ENCODE peak calls at places on chromosomes 12 and 14, in five cellular contexts. E, R, T, J and V are unnamed samples.

GRCh38 chr12:44874981-44875416 is 1.1 kb downstream of the NELL2 start:
- DNase-seq in R (no peak), E (no peak), J (peak), T (no peak), V (no peak)

GRCh38 chr12:26817183-26817591 is 15.8 kb downstream of the ITPR2 start:
- DNase-seq in R (no peak), E (no peak), T (no peak), J (no peak), V (no peak)

GRCh38 chr14:37721976-37722659 is 126.7 kb downstream of the TTC6 start:
- DNase-seq in T (no peak), R (no peak), E (no peak), J (no peak), V (no peak)

GRCh38 chr14:33908540-33909223 is 42.2 kb downstream of the EGLN3 start:
- DNase-seq in E (no peak), R (no peak), T (no peak), J (peak), V (no peak)

GRCh38 chr14:69475194-69475818 is 9.2 kb upstream of the PLEKHD1 start:
- DNase-seq in E (peak), R (no peak), J (peak), T (no peak), V (no peak)

GRCh38 chr14:22887990-22888378 is 5.0 kb downstream of the REM2 start:
- DNase-seq in T (no peak), R (no peak), J (no peak), E (no peak), V (no peak)

GRCh38 chr12:82608706-82609105 is 78.0 kb upstream of the TMTC2 start:
- DNase-seq in J (no peak), T (no peak), R (no peak), E (no peak), V (no peak)

GRCh38 chr12:32754101-32754500 is 1.6 kb downstream of the YARS2 start:
- DNase-seq in R (no peak), E (no peak), J (peak), T (no peak), V (no peak)

GRCh38 chr12:103808239-103808880 is 32.7 kb downstream of the NT5DC3 start:
- DNase-seq in E (no peak), J (no peak), R (no peak), T (no peak), V (no peak)

GRCh38 chr14:80940146-80940545 is 1.4 kb downstream of the CEP128 start:
- DNase-seq in T (no peak), J (no peak), E (no peak), R (no peak), V (no peak)

GRCh38 chr14:105330491-105330895 is 15.9 kb downstream of the PACS2 start:
- DNase-seq in T (no peak), R (no peak), E (no peak), J (no peak), V (no peak)

GRCh38 chr14:49497725-49498348 is 88.3 kb downstream of the RPS29 start:
- DNase-seq in T (no peak), R (no peak), J (peak), E (peak), V (no peak)

GRCh38 chr14:75514673-75515630 is 7.3 kb upstream of the BATF start:
- DNase-seq in R (no peak), E (no peak), J (peak), T (no peak), V (no peak)

GRCh38 chr12:45547822-45548221 is 181.7 kb upstream of the ARID2 start:
- DNase-seq in T (no peak), J (no peak), R (no peak), E (no peak), V (no peak)

GRCh38 chr12:109654357-109654756 is 59.3 kb upstream of the FAM222A start:
- DNase-seq in E (no peak), T (no peak), R (no peak), J (no peak), V (no peak)

GRCh38 chr14:28609228-28609828 is 157.3 kb upstream of the FOXG1 start:
- DNase-seq in E (peak), R (no peak), T (no peak), J (peak), V (no peak)

GRCh38 chr12:13941258-13942249 is 39.8 kb downstream of the GRIN2B start:
- DNase-seq in R (no peak), E (peak), T (no peak), J (peak), V (no peak)

GRCh38 chr14:24837280-24838046 is 203.5 kb upstream of the GZMB start:
- DNase-seq in E (no peak), J (no peak), R (no peak), T (no peak), V (no peak)

GRCh38 chr14:73758392-73759182 is 44.4 kb upstream of the PNMA1 start:
- DNase-seq in R (no peak), T (peak), E (peak), J (peak), V (peak)

GRCh38 chr14:93115920-93116675 is at the start of gene ITPK1:
- DNase-seq in E (peak), T (no peak), J (peak), R (no peak), V (no peak)
- H3K27ac ChIP-seq in E (peak), T (peak), J (peak), R (peak), V (peak)

DNA sequence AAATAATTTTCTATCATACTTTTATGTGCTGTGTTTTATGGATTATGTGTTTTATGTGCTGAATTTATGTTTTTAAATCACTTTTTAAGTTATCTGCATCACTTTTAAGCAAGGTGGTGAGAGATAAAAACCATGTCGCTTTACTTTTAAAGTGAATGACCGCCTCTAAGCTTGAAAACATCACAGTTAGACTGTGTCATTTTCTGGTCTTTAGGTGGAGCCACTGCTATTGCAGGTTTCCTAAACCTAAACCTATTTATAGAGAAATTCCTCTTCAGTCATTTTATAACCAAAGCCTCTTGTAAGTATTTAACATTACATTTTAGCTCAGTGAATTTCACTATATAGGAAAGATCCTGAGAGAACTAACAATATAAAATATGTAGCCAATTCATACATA is 21.0 kb upstream of the MDM2 start:
- DNase-seq in T (no peak), R (no peak), E (no peak), J (peak), V (no peak)
- TF ChIP-seq CTCF in T (no peak), R (no peak), E (no peak), J (peak), V (no peak)

DNA sequence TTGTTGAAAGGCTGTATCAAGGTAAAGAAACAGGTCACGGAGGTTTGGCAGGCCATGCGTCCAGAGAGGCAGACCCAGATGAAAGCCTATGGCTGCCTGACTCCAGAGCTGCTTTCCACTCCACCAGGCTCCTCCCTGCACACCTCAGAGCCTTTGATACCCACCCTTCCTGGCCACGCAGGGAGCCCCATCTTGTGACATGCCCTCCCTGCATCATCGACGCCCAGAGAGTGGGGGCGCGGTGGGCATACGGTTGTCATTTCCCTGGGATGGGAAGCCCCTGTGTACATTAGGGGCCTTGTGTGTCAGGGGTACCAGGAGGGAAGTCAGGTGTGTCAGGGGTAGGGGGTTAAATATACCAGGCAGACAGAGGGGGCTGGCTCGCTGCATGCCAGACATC is 30.3 kb upstream of the GPR68 start:
- DNase-seq in J (no peak), R (no peak), T (no peak), E (no peak), V (no peak)
- H3K27ac ChIP-seq in J (no peak), R (no peak), T (no peak), E (no peak), V (no peak)

DNA sequence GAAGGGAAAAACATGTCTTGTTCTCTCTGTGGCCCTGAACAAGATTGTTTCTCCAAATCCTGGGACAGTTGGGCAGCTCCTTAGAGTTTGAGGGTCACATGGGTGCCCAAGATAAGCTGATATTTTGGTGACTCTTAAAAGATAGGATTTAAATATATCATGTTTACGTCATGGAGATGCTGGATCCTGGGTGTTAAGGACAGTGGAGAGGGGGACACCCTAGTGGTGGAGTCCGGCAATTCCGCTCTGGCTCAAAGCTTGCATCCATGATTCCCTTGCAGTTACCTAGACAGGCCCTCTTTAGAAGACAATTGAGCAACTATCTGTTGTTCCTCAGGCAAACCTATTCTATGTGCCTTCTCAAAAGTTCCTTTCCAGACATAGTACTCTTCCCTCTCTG is 101.8 kb downstream of the CMKLR1 start:
- DNase-seq in R (no peak), J (peak), E (no peak), T (no peak), V (no peak)
- TF ChIP-seq CTCF in R (no peak), J (peak), E (peak), T (peak), V (no peak)

GRCh38 chr12:20576528-20576927 is 118.6 kb upstream of the SLCO1C1 start:
- DNase-seq in E (no peak), J (no peak), R (no peak), T (no peak), V (no peak)

GRCh38 chr12:20572451-20572850 is 122.7 kb upstream of the SLCO1C1 start:
- DNase-seq in R (no peak), T (no peak), E (no peak), J (no peak), V (no peak)

GRCh38 chr12:20578142-20578541 is 117.0 kb upstream of the SLCO1C1 start:
- DNase-seq in T (no peak), E (no peak), J (no peak), R (no peak), V (no peak)

DNA sequence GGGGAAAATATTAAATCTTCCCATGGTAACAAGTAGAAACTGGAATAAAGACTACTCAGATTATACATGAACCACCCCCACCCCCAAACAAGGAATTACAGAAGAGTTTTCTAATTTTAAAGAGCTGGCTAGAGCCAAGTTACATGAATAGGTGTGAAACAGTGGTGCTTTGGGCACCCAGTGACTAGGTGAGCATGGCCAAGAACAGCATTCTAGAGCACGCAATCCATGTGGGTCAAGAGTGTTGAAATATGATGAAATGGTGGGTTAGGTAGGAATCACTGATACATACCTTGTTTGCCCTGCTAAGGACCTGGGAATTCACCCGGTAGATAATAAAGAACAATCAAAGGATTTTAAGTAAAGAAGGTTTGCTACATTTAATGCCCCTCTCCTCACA is 118.1 kb upstream of the SLCO1C1 start:
- DNase-seq in J (no peak), R (no peak), E (no peak), T (no peak), V (no peak)
- H3K27ac ChIP-seq in J (no peak), R (no peak), E (no peak), T (no peak), V (no peak)

GRCh38 chr12:613996-614726 is 49.1 kb downstream of the NINJ2 start:
- DNase-seq in J (peak), T (no peak), E (peak), R (no peak), V (no peak)
- TF ChIP-seq CTCF in J (peak), T (no peak), E (peak), R (no peak), V (peak)

DNA sequence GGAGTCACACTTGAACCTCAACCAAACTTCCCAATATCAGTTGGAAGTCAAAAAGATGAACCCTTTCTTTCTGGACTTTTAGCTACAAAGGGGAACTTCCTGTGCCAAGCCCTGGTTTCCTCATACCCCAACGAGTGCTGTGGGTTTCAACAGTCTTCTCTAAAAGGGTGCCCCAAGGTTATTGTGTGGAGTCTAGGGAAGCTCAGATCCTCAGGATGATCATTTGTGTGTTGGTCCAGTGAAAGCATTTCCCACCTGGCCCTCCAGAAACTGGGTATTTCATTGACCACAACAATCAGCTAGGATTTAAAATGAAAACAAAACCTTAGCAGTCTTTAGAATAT is 29.4 kb downstream of the P2RX4 start:
- DNase-seq in T (no peak), J (no peak), E (no peak), R (no peak), V (no peak)
- H3K27ac ChIP-seq in T (no peak), J (peak), E (peak), R (no peak), V (no peak)

DNA sequence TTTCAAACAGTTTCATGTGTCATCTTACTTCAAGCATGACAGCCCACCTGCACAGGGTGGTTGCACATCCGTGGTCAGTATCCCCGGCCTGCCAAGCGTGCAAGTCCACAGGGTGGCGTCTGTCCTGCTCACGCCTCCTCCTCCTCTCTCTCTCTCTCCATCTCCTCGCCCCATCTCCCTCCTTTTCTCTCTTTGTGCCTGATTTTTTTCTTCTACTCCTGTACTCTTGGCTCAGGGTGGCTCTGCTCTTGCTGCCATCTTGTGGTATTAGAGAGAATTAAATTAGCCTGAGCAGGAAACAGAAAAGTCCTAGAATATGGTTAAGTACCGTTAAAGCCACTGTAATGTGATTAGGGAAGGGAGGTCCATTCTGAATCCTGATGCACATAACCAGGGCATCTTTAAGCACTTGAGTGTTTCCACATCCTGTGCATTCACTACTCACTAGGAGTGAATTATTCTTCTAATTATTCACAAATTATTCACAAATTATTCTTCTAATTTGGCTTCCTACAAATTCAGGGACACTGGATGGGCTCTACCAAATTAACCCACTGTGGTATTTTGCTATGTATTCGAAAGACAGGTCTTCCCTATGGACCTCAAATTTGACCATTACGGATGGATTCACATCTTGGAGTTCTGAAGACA is 25.5 kb upstream of the DTX1 start:
- DNase-seq in R (no peak), J (peak), T (no peak), E (peak), V (no peak)
- TF ChIP-seq CTCF in R (peak), J (peak), T (peak), E (peak), V (peak)

GRCh38 chr12:110995615-110996014 is 75.2 kb upstream of the MYL2 start:
- DNase-seq in E (no peak), R (no peak), J (no peak), T (no peak), V (no peak)

GRCh38 chr12:110993425-110993824 is 73.0 kb upstream of the MYL2 start:
- DNase-seq in E (no peak), T (no peak), R (no peak), J (peak), V (no peak)

GRCh38 chr12:110996415-110996814 is 76.0 kb upstream of the MYL2 start:
- DNase-seq in J (no peak), R (no peak), T (no peak), E (no peak), V (no peak)

GRCh38 chr12:110992909-110993308 is 72.5 kb upstream of the MYL2 start:
- DNase-seq in R (no peak), J (no peak), T (no peak), E (no peak), V (no peak)

GRCh38 chr12:110995016-110995415 is 74.6 kb upstream of the MYL2 start:
- DNase-seq in E (peak), T (no peak), R (no peak), J (no peak), V (no peak)
- H3K27ac ChIP-seq in E (peak), T (no peak), R (no peak), J (no peak), V (no peak)

GRCh38 chr12:113965951-113966797 is at the start of gene RBM19:
- DNase-seq in J (peak), R (peak), E (peak), T (peak), V (peak)
- TF ChIP-seq CTCF in J (peak), R (peak), E (peak), T (peak), V (peak)